ENCODE peak calls at places on chromosomes 16 and 17, in four cellular contexts. B, H, V and R are unnamed samples. For H3K4me1, the result is how much of the 10 kb centered on the place peaks cover.

GRCh38 chr17:40727447-40728231 is 24.1 kb upstream of the KRT24 start:
- DNase-seq in B (peak), H (no peak), V (no peak), R (no peak)

GRCh38 chr17:80819422-80820164 is 172.0 kb upstream of the CHMP6 start:
- DNase-seq in B (no peak), H (no peak), V (no peak), R (no peak)

GRCh38 chr16:5022521-5022920 is 11.2 kb downstream of the NAGPA start:
- DNase-seq in B (no peak), H (no peak), V (no peak), R (no peak)

GRCh38 chr17:79968116-79968515 is 67.6 kb downstream of the TBC1D16 start:
- DNase-seq in B (no peak), H (no peak), V (no peak), R (peak)

GRCh38 chr17:80605326-80606066 is 60.9 kb downstream of the RPTOR start:
- DNase-seq in B (peak), H (no peak), V (no peak), R (no peak)

GRCh38 chr16:10980811-10981210 is 36.4 kb downstream of the CLEC16A start:
- DNase-seq in B (no peak), H (no peak), V (no peak), R (no peak)

GRCh38 chr17:55059724-55060123 is 91.2 kb downstream of the STXBP4 start:
- DNase-seq in B (no peak), H (no peak), V (no peak), R (no peak)

GRCh38 chr17:32126746-32127145 is 15.6 kb upstream of the RHOT1 start:
- DNase-seq in B (no peak), H (no peak), V (no peak), R (no peak)

GRCh38 chr17:61325382-61326073 is 74.1 kb upstream of the TBX2 start:
- DNase-seq in B (peak), H (no peak), V (no peak), R (no peak)

GRCh38 chr16:57308041-57308440 is 23.6 kb upstream of the PLLP start:
- DNase-seq in B (no peak), H (no peak), V (no peak), R (no peak)

GRCh38 chr17:2366747-2367494 is 29.6 kb downstream of the SGSM2 start:
- DNase-seq in B (no peak), H (no peak), V (peak), R (peak)

GRCh38 chr17:9557356-9557755 is 18.3 kb downstream of the STX8 start:
- DNase-seq in B (peak), H (no peak), V (no peak), R (no peak)

GRCh38 chr16:17431012-17431411 is 39.7 kb downstream of the XYLT1 start:
- DNase-seq in B (peak), H (no peak), V (no peak), R (no peak)

GRCh38 chr16:4892356-4893102 is 44.4 kb downstream of the PPL start:
- DNase-seq in B (peak), H (no peak), V (no peak), R (no peak)

GRCh38 chr17:38559880-38560230 is 45.9 kb downstream of the SRCIN1 start:
- DNase-seq in B (no peak), H (no peak), V (no peak), R (no peak)

GRCh38 chr16:72094266-72094610 is 591 bp downstream of the DHX38 start:
- DNase-seq in B (no peak), H (no peak), V (no peak), R (no peak)

GRCh38 chr16:4329354-4329775 is 13.5 kb downstream of the GLIS2 start:
- DNase-seq in B (no peak), H (no peak), V (no peak), R (no peak)

GRCh38 chr17:34375598-34375997 is 12.6 kb upstream of the CCL1 start:
- DNase-seq in B (no peak), H (no peak), V (no peak), R (peak)

GRCh38 chr17:62892870-62893338 is 73.1 kb upstream of the TANC2 start:
- DNase-seq in B (peak), H (no peak), V (no peak), R (peak)

GRCh38 chr17:36592316-36592710 is 634 bp downstream of the DHRS11 start:
- DNase-seq in B (no peak), H (peak), V (peak), R (peak)
- H3K14ac ChIP-seq in B (peak), H (no peak), V (no peak), R (no peak)

GRCh38 chr17:83084621-83085056 is 5.2 kb downstream of the METRNL start:
- DNase-seq in B (no peak), H (no peak), V (no peak), R (no peak)

GRCh38 chr17:83086197-83086880 is 6.9 kb downstream of the METRNL start:
- DNase-seq in B (peak), H (no peak), V (no peak), R (no peak)

GRCh38 chr17:83084214-83084613 is 4.8 kb downstream of the METRNL start:
- DNase-seq in B (no peak), H (no peak), V (no peak), R (no peak)

GRCh38 chr17:83085103-83085502 is 5.7 kb downstream of the METRNL start:
- DNase-seq in B (no peak), H (no peak), V (no peak), R (no peak)

DNA sequence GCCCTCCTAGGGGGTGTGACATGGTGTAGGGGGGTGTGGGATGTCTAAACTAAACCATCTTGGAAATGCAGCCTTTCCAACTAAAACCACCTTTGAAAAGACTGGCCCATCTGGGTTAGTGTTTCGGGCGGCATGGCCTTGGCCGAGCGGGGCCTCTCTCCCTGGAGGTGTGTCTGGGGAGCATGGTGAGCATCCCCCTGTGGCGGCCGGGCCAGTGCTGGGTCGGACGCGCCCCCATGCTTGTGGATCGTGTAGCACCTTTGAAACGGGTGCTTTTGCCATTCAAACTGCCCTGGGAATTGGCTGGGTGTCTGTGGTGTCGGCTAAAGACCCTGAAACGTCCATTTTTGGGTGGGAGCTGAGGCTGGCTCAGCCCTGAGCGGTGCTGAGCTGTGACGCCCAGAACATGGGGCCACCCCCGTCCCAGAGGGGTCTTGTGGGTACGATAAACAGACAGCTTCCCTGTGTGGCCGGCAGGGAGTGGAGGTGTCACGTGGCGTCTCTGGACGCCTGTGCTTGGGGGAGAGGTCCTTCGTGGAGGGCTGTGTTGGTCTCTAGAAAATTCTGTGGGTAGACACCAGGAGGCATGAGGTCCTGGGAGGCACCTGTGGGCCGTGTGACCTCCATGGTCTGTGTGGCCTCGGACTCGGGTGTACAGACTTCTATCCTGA is 6.3 kb downstream of the METRNL start:
- DNase-seq in B (no peak), H (no peak), V (no peak), R (no peak)
- H3K4me1 ChIP-seq in B (half or more), H (under half), V (under half), R (under half)

DNA sequence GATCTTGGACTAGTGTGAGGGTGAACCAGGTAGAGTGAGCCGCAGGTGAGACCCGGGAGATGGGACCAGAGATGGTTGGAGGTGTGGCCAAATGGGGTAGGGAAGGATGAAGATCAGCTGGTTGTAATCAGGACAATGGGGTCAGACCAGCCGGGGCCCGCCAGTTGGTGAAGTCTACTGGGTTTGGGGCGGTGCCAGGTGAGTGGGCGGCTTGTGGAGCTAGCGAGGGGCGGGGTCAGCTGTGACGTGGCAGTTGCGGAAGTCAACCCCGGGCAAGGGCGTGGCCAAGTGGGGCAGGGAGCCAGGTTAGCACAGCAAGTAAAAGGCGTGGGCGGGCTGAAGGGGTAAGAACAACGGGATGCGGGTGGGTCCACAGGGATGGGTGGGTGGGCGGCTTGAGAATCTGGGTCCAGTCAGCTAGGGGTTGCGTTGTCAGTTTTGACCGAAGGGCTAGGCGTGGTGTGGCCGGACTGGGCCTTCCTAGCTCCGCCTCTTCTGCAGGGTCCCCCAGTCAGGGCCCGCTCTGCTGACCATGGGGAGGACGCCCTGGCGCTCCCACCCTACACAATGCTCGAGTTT is 25.5 kb upstream of the ALKBH5 start:
- DNase-seq in B (peak), H (peak), V (peak), R (peak)
- H2AFZ ChIP-seq in B (peak), H (no peak), V (no peak), R (no peak)

DNA sequence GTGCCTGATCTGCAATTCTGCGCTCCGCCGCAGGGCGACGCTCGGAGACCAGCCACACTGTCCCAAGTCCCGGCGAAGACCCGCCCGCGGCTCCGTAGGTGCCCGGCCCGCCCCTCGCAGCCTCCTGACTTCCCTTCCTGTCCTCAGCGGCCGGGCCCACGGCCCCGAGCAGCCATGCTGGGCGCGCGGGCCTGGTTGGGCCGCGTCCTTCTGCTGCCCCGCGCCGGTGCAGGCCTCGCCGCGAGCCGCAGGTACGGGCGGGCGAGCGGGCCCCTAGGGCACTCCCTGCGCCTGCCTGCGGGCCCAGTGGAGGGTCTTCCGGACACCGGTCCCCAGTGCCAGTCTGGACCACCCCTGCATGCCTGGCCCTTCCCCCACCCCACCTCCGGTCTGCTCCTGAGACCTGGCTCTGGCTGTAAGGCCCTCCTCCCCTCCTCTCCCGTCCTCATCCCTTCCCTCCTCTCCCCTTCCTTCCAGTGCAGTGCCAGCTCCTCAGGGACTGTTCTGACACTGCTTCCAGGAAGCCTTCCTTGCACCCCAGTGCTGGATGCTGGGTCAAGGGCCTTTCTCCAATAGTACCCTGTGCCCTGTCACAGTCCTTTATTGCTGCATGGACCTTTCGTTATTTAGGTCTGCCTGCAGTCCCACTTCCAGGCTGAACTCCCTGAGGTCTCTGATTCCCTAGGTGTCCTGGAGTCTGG is at the start of gene SPATA20:
- DNase-seq in B (peak), H (peak), V (peak), R (peak)
- H3K14ac ChIP-seq in B (peak), H (peak), V (no peak), R (peak)

GRCh38 chr17:7513850-7514419 is 29.8 kb downstream of the POLR2A start:
- DNase-seq in B (no peak), H (no peak), V (no peak), R (no peak)

GRCh38 chr17:7512824-7513540 is 28.8 kb downstream of the POLR2A start:
- DNase-seq in B (no peak), H (no peak), V (no peak), R (no peak)

GRCh38 chr17:7511108-7511507 is 26.9 kb downstream of the POLR2A start:
- DNase-seq in B (peak), H (no peak), V (no peak), R (no peak)

GRCh38 chr17:7509937-7510336 is 25.8 kb downstream of the POLR2A start:
- DNase-seq in B (no peak), H (no peak), V (no peak), R (no peak)

DNA sequence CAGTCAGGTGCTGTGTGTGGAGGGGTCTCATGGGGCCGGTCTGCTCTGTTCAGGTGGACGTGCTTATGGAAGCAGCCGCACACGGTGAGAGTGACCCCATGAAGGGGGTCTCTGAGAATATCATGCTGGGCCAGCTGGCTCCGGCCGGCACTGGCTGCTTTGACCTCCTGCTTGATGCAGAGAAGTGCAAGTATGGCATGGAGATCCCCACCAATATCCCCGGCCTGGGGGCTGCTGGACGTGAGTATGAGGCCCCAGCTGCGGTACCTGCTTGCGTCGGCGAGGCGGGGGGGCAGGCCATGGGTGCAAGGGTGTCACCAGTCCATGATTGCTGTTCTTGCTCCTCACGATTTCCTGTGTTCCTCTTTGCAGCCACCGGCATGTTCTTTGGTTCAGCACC is 27.9 kb downstream of the POLR2A start:
- DNase-seq in B (no peak), H (no peak), V (no peak), R (no peak)
- H3K4me1 ChIP-seq in B (under half), H (under half), V (under half), R (under half)

DNA sequence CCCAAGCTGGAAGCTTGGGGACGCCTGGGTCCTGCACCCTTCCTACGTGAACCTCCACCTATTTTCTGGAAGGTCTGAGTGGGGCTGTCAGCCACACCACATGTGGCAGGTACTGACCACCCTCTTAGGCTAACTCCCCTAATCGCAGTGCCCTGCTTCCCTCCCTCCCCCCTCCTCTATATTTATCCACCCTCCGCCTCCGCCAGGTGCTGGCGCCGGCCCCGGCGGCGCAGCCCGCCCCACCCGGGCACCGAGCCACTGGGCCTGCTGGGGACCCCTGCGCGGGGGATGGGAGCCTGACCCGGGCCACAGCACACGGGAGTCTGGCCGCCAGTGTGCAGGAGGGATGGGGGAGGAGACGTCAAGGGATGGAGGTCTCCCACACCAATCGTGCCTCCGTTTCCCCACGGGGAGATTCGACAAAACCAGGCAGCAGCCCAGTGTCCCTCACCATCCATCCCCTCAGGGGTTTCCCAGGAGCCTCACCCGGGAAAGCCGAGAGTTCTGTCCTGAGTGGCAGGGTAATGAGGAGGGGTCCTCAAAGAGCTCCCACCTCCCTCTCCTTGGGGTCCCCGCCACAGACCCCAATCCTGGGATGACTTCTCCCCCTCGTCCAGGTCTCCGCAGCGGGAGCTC is 1.3 kb downstream of the PLEKHH3 start:
- DNase-seq in B (no peak), H (no peak), V (peak), R (peak)
- H2AFZ ChIP-seq in B (peak), H (peak), V (no peak), R (no peak)

GRCh38 chr17:74245818-74246204 is 28.2 kb upstream of the DNAI2 start:
- DNase-seq in B (no peak), H (no peak), V (peak), R (no peak)
- H3K14ac ChIP-seq in B (no peak), H (no peak), V (no peak), R (no peak)